ENCODE peak calls at places on chromosomes 12 and 14, in nine cellular contexts. T is stimulated activated CD4-positive, alpha-beta T cell treated with anti-CD3 and anti-CD28 coated beads, Interleukin-4, amount 100 ng/mL, for 24 hours; I is HuH-7; S is NCI-H524 treated with DMSO at 0.1 percent for 48 hours; B is stimulated activated naive CD8-positive, alpha-beta T cell treated with anti-CD3 and anti-CD28 coated beads, Interleukin-15, Interleukin-2, amounts not matched to agents 100 U/mL and 50 U/mL, for 24 hours; Y is neural progenitor cell; P is SHP77; K is HAP-1; H is fibroblast of the conjunctiva. O is an unnamed sample.

GRCh38 chr12:132558861-132559623 is 51.3 kb downstream of the LRCOL1 start:
- DNase-seq in T (peak; percentile 12), I (no peak), S (no peak), B (peak; percentile 30), Y (peak; percentile 60), P (no peak), K (no peak), H (no peak), O (no peak)

GRCh38 chr12:68479832-68480291 is 130.8 kb upstream of the RAP1B start:
- DNase-seq in T (no peak), I (no peak), S (no peak), B (no peak), Y (no peak), P (no peak), K (peak; percentile 64), H (no peak), O (no peak)

GRCh38 chr12:110355080-110355479 is 48.4 kb downstream of the ANAPC7 start:
- DNase-seq in T (peak; percentile 17), I (peak; percentile 75), S (no peak), B (peak; percentile 34), Y (peak; percentile 65), P (peak; percentile 32), K (no peak), H (no peak), O (no peak)

GRCh38 chr14:77498120-77498979 is at the start of gene ISM2:
- DNase-seq in T (peak; percentile 35), I (peak; percentile 51), S (no peak), B (peak; percentile 58), Y (peak; percentile 80), P (no peak), K (peak; percentile 32), H (no peak), O (no peak)

GRCh38 chr12:118420673-118421072 is 44.3 kb downstream of the SUDS3 start:
- DNase-seq in T (no peak), I (no peak), S (no peak), B (no peak), Y (no peak), P (no peak), K (no peak), H (no peak), O (no peak)

GRCh38 chr12:20646239-20646827 is 48.8 kb upstream of the SLCO1C1 start:
- DNase-seq in T (no peak), I (peak; percentile 31), S (no peak), B (no peak), Y (peak; percentile 44), P (no peak), K (peak; percentile 19), H (peak; percentile 47), O (no peak)

GRCh38 chr14:106586098-106586704 is 1059.8 kb downstream of the TMEM121 start:
- DNase-seq in T (peak; percentile 68), I (peak; percentile 5), S (no peak), B (peak; percentile 82), Y (no peak), P (peak; percentile 26), K (no peak), H (no peak), O (no peak)

GRCh38 chr14:52950410-52950897 is 396 bp downstream of the FERMT2 start:
- DNase-seq in T (peak; percentile 11), I (peak; percentile 24), S (peak; percentile 48), B (peak; percentile 14), Y (peak; percentile 74), P (peak; percentile 67), K (peak; percentile 31), H (no peak), O (peak; percentile 45)

GRCh38 chr12:75208851-75209781 is 523 bp downstream of the KCNC2 start:
- DNase-seq in T (peak; percentile 12), I (peak; percentile 77), S (no peak), B (peak; percentile 29), Y (peak; percentile 85), P (no peak), K (no peak), H (no peak), O (no peak)

GRCh38 chr14:53652068-53652467 is 304.6 kb downstream of the BMP4 start:
- DNase-seq in T (no peak), I (no peak), S (no peak), B (no peak), Y (no peak), P (no peak), K (no peak), H (no peak), O (no peak)

GRCh38 chr14:68965261-68965761 is 13.8 kb downstream of the ACTN1 start:
- DNase-seq in T (no peak), I (no peak), S (no peak), B (no peak), Y (no peak), P (no peak), K (no peak), H (no peak), O (no peak)

GRCh38 chr12:116863275-116863767 is 17.9 kb downstream of the HRK start:
- DNase-seq in T (no peak), I (peak; percentile 44), S (no peak), B (peak; percentile 20), Y (peak; percentile 55), P (peak; percentile 29), K (no peak), H (peak; percentile 18), O (no peak)

GRCh38 chr12:53892760-53893159 is 45.9 kb upstream of the HOXC13 start:
- DNase-seq in T (no peak), I (no peak), S (no peak), B (no peak), Y (no peak), P (no peak), K (no peak), H (no peak), O (no peak)

GRCh38 chr12:20527396-20528154 is 159.2 kb downstream of the PDE3A start:
- DNase-seq in T (no peak), I (no peak), S (no peak), B (no peak), Y (no peak), P (peak; percentile 2), K (no peak), H (no peak), O (no peak)

GRCh38 chr12:14836336-14837210 is 6.8 kb downstream of the ART4 start:
- DNase-seq in T (no peak), I (no peak), S (no peak), B (no peak), Y (no peak), P (no peak), K (no peak), H (peak; percentile 52), O (no peak)

GRCh38 chr14:34365309-34365915 is 96.6 kb downstream of the SPTSSA start:
- DNase-seq in T (no peak), I (peak; percentile 20), S (no peak), B (no peak), Y (peak; percentile 11), P (peak; percentile 71), K (no peak), H (no peak), O (no peak)

GRCh38 chr12:90015228-90015627 is 306.6 kb upstream of the ATP2B1 start:
- DNase-seq in T (no peak), I (no peak), S (no peak), B (no peak), Y (no peak), P (no peak), K (no peak), H (no peak), O (no peak)

GRCh38 chr14:69901113-69901951 is 22.1 kb downstream of the SMOC1 start:
- DNase-seq in T (no peak), I (no peak), S (no peak), B (no peak), Y (no peak), P (no peak), K (peak; percentile 3), H (peak; percentile 32), O (no peak)

O was measured in pancreas.